ENCODE peak calls at places on chromosome 14, in six cellular contexts. L, R, B, T, J and V are unnamed samples.

GRCh38 chr14:86296173-86296572 is 766.2 kb downstream of the FLRT2 start:
- DNase-seq in L (no peak), R (peak), B (no peak), T (no peak), J (no peak), V (no peak)

GRCh38 chr14:79405511-79405910 is 805.8 kb downstream of the DIO2 start:
- DNase-seq in L (peak), R (no peak), B (no peak), T (peak), J (no peak), V (no peak)

GRCh38 chr14:50340045-50340444 is 27.9 kb downstream of the DMAC2L start:
- DNase-seq in L (no peak), R (no peak), B (no peak), T (no peak), J (no peak), V (no peak)

GRCh38 chr14:50954811-50955372 is 10.6 kb upstream of the PYGL start:
- DNase-seq in L (peak), R (peak), B (no peak), T (peak), J (no peak), V (no peak)

GRCh38 chr14:36667679-36668078 is 6.0 kb downstream of the PAX9 start:
- DNase-seq in L (no peak), R (no peak), B (no peak), T (no peak), J (no peak), V (no peak)

GRCh38 chr14:57057803-57058202 is 210.9 kb downstream of the EXOC5 start:
- DNase-seq in L (no peak), R (no peak), B (no peak), T (no peak), J (no peak), V (no peak)

GRCh38 chr14:69985456-69985855 is 106.2 kb downstream of the SMOC1 start:
- DNase-seq in L (no peak), R (peak), B (no peak), T (no peak), J (no peak), V (no peak)

GRCh38 chr14:78835052-78835451 is 664.9 kb downstream of the NRXN3 start:
- DNase-seq in L (no peak), R (no peak), B (no peak), T (no peak), J (no peak), V (no peak)

GRCh38 chr14:61553730-61554641 is 141.3 kb upstream of the HIF1A start:
- DNase-seq in L (no peak), R (peak), B (no peak), T (no peak), J (no peak), V (no peak)

GRCh38 chr14:71155743-71156142 is 248.5 kb downstream of the PCNX1 start:
- DNase-seq in L (no peak), R (no peak), B (no peak), T (no peak), J (no peak), V (peak)

GRCh38 chr14:67077914-67078313 is 111.3 kb upstream of the GARIN2 start:
- DNase-seq in L (no peak), R (no peak), B (no peak), T (no peak), J (no peak), V (no peak)